ENCODE peak calls at places on chromosomes 6 and 20, in four cellular contexts. X is HepG2, J is A549, F is K562. M is an unnamed sample.

GRCh38 chr6:52994031-52994788 is 874 bp downstream of the GSTA4 start:
- DNase-seq in J (peak; percentile 7), X (peak; percentile 46), F (no peak), M (peak; percentile 19)

GRCh38 chr6:136921521-136921935 is 573 bp upstream of the SLC35D3 start:
- DNase-seq in F (no peak), J (no peak), X (no peak), M (peak; percentile 53)

GRCh38 chr6:48036316-48036715 is 74.7 kb downstream of the PTCHD4 start:
- DNase-seq in F (no peak), X (peak; percentile 44), J (no peak), M (no peak)

GRCh38 chr20:63441136-63441776 is 31.2 kb downstream of the KCNQ2 start:
- DNase-seq in X (no peak), F (no peak), J (no peak), M (no peak)

GRCh38 chr6:145711372-145711771 is 23.9 kb downstream of the EPM2A start:
- DNase-seq in J (no peak), F (no peak), X (no peak), M (no peak)

GRCh38 chr6:56483929-56484328 is 158.8 kb downstream of the DST start:
- DNase-seq in J (no peak), X (no peak), F (no peak), M (no peak)

GRCh38 chr6:167726043-167726442 is 100.7 kb upstream of the AFDN start:
- DNase-seq in J (no peak), X (no peak), F (no peak), M (no peak)

GRCh38 chr6:36755435-36756348 is 58.1 kb downstream of the RAB44 start:
- DNase-seq in F (no peak), X (peak; percentile 40), J (peak; percentile 25), M (no peak)

GRCh38 chr6:22437665-22438064 is 131.7 kb upstream of the HDGFL1 start:
- DNase-seq in J (no peak), X (no peak), F (no peak), M (no peak)

DNA sequence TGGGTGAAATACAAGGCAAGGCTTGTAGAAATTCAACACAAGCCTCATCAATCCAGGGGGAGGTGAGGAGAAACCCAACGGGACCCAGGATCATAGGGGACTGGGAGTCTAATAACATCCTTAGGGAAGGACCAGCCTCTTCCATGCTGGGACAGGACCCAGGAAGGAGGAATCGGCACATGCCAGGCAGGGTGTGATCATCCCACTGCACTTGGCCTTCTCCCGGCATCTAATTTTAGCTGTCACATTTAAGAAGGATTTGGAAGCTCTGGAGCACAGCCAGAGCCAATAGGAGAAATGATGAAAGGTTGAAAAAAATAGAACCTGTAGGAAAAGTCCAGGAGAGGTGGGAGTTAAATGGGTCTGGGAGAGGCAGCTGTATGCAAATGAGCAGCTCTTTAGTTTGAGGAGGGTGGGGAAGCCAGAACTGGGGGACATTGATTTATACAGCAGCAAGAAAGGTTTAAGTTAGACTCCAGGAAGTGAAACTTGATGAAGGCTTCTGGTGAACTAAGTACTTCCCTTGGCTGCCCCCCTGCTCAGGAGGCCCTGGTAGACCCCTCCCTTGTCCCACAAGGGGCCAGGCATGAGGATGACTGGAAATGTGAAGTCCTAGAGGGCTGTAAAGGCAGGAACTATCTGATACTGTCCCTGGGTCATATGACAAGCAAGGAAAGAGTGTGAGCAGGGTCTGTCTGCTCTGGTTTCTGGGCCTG is 260.3 kb downstream of the LRFN2 start:
- DNase-seq in F (no peak), X (no peak), J (no peak), M (no peak)
- TF ChIP-seq HMGXB4 in F (no peak), X (no peak), J (no peak), M (no peak)

GRCh38 chr6:147173675-147174339 is 30.4 kb upstream of the STXBP5 start:
- DNase-seq in J (no peak), F (no peak), X (no peak), M (no peak)

GRCh38 chr6:147176795-147177194 is 27.4 kb upstream of the STXBP5 start:
- DNase-seq in X (no peak), J (no peak), F (no peak), M (no peak)

GRCh38 chr6:147179809-147180208 is 24.4 kb upstream of the STXBP5 start:
- DNase-seq in J (no peak), F (no peak), X (no peak), M (no peak)

GRCh38 chr6:147178355-147178754 is 25.9 kb upstream of the STXBP5 start:
- DNase-seq in F (no peak), J (no peak), X (no peak), M (no peak)

GRCh38 chr6:147177286-147177685 is 26.9 kb upstream of the STXBP5 start:
- DNase-seq in F (no peak), X (no peak), J (no peak), M (no peak)
- TF ChIP-seq HMGXB4 in F (no peak), X (no peak), J (no peak), M (no peak)

GRCh38 chr6:6823030-6823429 is 234.5 kb downstream of the LY86 start:
- DNase-seq in X (no peak), J (no peak), F (no peak), M (no peak)
- TF ChIP-seq HMGXB4 in X (no peak), J (no peak), F (no peak), M (no peak)

GRCh38 chr6:97462031-97462430 is 179.0 kb upstream of the MMS22L start:
- DNase-seq in X (no peak), F (no peak), J (no peak), M (no peak)

GRCh38 chr6:97459535-97459934 is 176.5 kb upstream of the MMS22L start:
- DNase-seq in X (no peak), F (no peak), J (no peak), M (no peak)

GRCh38 chr6:97460394-97460793 is 177.4 kb upstream of the MMS22L start:
- DNase-seq in J (no peak), F (no peak), X (no peak), M (no peak)

GRCh38 chr6:97462944-97463343 is 179.9 kb upstream of the MMS22L start:
- DNase-seq in X (no peak), F (no peak), J (no peak), M (no peak)

DNA sequence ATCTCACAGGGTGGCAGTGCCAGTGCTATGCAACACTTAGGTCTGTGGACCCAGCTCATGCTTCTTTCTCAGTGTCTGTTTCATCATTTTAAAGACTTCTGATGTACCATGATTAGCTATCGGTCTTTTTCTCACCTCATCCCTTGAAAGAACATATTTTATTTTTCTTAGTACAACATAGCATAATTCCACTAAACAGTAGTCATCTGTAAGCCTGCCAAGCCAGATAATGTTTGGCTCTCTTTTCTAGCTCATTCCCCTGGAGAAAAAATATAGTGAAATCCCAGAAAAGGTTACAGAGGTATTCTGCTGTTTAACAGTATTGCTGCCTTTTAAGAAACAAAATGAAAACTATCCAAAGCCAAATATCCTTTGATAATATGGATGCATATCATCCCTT is 177.0 kb upstream of the MMS22L start:
- DNase-seq in X (no peak), F (no peak), J (no peak), M (no peak)
- TF ChIP-seq HMGXB4 in X (no peak), F (no peak), J (no peak), M (no peak)

GRCh38 chr6:12555267-12555666 is 161.3 kb upstream of the PHACTR1 start:
- DNase-seq in J (no peak), F (no peak), X (no peak), M (no peak)
- TF ChIP-seq HMGXB4 in J (no peak), F (no peak), X (no peak), M (no peak)

DNA sequence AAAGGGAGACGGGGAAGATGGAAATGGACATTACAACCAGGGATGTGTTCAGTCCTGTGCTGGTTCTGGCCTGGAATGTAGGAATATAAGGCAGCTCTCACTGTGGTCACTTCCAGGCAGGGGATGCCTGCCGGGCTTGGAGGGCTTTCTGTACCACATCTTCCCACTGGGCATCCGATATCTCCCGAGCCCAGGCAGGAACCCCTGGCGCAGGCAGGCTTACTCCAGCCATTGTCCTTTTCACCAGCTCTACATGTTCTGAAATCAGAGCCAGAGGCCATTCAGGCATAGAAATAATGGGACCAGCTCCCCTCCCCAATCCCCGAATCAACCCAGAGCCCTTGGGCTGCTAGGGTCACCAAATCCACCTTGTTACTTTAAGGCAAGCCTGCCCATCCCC is 1.4 kb downstream of the MEA1 start:
- DNase-seq in J (no peak), X (no peak), F (no peak), M (no peak)
- TF ChIP-seq HMGXB4 in J (no peak), X (no peak), F (no peak), M (no peak)

DNA sequence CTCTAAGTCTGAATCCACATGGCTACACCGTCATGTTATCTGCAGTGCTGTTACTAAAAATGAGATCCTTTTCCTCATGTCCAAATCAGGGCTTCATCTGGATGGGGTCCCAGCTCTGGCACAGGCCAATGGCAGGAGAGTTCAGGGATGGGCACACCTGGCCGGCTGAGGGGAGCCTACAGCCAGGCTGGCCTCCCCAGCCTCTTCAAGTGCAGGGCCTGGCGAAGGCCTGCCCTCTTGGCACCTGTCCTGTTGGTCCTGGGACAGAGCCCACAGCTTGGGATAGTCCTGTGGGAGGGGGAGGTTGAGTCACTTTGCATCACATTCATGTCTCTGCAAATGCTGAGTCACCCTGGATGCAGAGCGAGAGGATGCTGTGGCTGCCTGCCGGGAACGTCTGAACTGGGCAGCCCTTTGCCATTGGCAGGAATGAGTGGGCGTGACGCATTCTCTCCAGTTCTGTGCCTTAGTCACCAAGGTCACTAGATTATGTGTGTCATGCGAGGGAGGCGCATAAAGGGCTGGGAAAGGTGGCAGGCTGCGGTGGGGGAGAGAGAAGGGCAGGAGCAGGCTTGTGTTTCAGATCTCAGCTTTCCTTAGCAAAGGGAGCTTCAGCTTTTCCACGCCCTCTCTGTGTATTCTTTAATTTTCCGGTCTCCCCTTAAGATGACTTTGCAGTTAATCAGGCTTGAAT is 223.2 kb upstream of the ECI2 start:
- DNase-seq in F (peak; percentile 78), X (peak; percentile 88), J (peak; percentile 99), M (peak; percentile 27)
- TF ChIP-seq HMGXB4 in F (no peak), X (no peak), J (no peak), M (no peak)

GRCh38 chr6:105982761-105983600 is 103.2 kb upstream of the PRDM1 start:
- DNase-seq in X (no peak), F (no peak), J (no peak), M (no peak)

GRCh38 chr6:105983763-105984162 is 102.4 kb upstream of the PRDM1 start:
- DNase-seq in F (no peak), J (no peak), X (no peak), M (no peak)

GRCh38 chr6:105985816-105986632 is 100.1 kb upstream of the PRDM1 start:
- DNase-seq in X (no peak), F (no peak), J (no peak), M (peak; percentile 55)

GRCh38 chr6:105986998-105987397 is 99.1 kb upstream of the PRDM1 start:
- DNase-seq in F (no peak), J (no peak), X (no peak), M (no peak)

DNA sequence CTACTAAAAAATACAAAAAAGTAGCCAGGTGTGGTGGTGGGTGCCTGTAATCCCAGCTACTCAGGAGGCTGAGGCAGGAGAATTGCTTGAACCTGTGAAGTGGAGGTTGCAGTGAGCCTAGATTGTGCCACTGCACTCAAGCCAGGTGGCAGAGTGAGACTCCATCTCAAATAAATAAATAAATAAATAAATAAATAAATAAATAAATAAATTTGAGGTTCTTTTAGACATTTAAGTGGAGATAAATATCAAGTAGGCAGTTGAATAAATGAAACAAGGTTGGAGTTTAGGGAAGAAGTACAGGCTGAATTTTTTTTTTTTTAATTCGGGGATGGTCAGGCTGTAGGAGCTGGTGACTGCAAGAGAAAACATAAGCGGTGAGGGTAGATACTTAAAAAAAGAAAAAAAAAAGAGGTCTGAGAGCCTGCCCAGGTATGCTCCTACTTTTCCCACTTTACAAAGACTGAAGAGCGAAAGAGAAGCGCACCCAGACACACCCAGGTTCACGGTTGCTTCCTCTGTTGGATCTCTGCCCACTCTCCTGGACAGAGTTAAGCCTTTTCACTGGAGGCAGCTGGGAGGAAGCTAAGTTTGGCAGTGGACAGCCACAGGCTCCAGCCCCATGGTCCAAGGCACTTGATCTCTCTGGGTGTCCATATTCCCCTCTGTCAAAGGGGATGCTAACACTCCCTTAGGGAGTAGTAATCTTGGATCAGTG is 100.9 kb upstream of the PRDM1 start:
- DNase-seq in F (no peak), X (no peak), J (no peak), M (no peak)
- TF ChIP-seq HMGXB4 in F (no peak), X (no peak), J (no peak), M (no peak)

M was measured in WTC11.